ENCODE peak calls at places on chromosomes 13 and 19, in four cellular contexts. X, J, D and P are unnamed samples. For H3K27me3, the result is how much of the 10 kb centered on the place peaks cover.

GRCh38 chr13:109778102-109778542 is 8.3 kb downstream of the IRS2 start:
- DNase-seq in D (no peak), X (no peak), J (peak), P (no peak)

GRCh38 chr13:73365240-73365639 is 306.4 kb downstream of the KLF5 start:
- DNase-seq in J (no peak), D (no peak), X (no peak), P (no peak)

GRCh38 chr19:58084596-58085347 is 13.3 kb downstream of the ZSCAN18 start:
- DNase-seq in J (no peak), D (no peak), X (no peak), P (no peak)

GRCh38 chr13:48210178-48210577 is 22.8 kb upstream of the ITM2B start:
- DNase-seq in J (peak), X (no peak), D (no peak), P (peak)

GRCh38 chr13:91017669-91018053 is 329.8 kb upstream of the MIR17HG start:
- DNase-seq in J (peak), X (no peak), D (peak), P (no peak)

GRCh38 chr19:7415163-7415856 is 66.6 kb downstream of the ARHGEF18 start:
- DNase-seq in D (no peak), J (peak), X (no peak), P (no peak)

GRCh38 chr19:11279505-11280236 is 16.3 kb upstream of the TSPAN16 start:
- DNase-seq in J (peak), D (no peak), X (no peak), P (no peak)

GRCh38 chr13:24220086-24220703 is 59.7 kb downstream of the SPATA13 start:
- DNase-seq in J (peak), X (peak), D (no peak), P (no peak)

GRCh38 chr19:45779231-45780145 is 2.8 kb downstream of the DMPK start:
- DNase-seq in J (peak), D (peak), X (peak), P (no peak)

GRCh38 chr19:43546581-43546980 is 13.6 kb downstream of the ZNF575 start:
- DNase-seq in J (no peak), X (no peak), D (no peak), P (no peak)

GRCh38 chr19:8526345-8527062 is 12.5 kb upstream of the ZNF414 start:
- DNase-seq in D (peak), J (peak), X (peak), P (peak)

GRCh38 chr19:54190942-54191670 is at the start of gene TSEN34:
- DNase-seq in J (no peak), X (peak), D (peak), P (peak)

GRCh38 chr19:53813996-53814395 is 10.1 kb downstream of the NLRP12 start:
- DNase-seq in J (peak), X (no peak), D (no peak), P (no peak)

GRCh38 chr13:94333131-94333820 is 146.2 kb downstream of the DCT start:
- DNase-seq in J (no peak), D (no peak), X (no peak), P (no peak)

GRCh38 chr13:44300895-44301638 is 72.6 kb upstream of the SERP2 start:
- DNase-seq in J (peak), D (no peak), X (no peak), P (peak)

GRCh38 chr13:103815619-103816018 is 749.4 kb upstream of the SLC10A2 start:
- DNase-seq in J (peak), D (no peak), X (no peak), P (no peak)

GRCh38 chr19:10289167-10289835 is 451 bp upstream of the ICAM5 start:
- DNase-seq in D (no peak), X (no peak), J (no peak), P (no peak)

GRCh38 chr13:109979186-109979585 is 192.8 kb upstream of the IRS2 start:
- DNase-seq in D (no peak), X (no peak), J (no peak), P (no peak)

GRCh38 chr19:51460164-51460992 is 2.1 kb upstream of the SIGLEC8 start:
- DNase-seq in J (no peak), D (no peak), X (no peak), P (no peak)

GRCh38 chr19:29785955-29786589 is 25.7 kb upstream of the CCNE1 start:
- DNase-seq in J (no peak), X (no peak), D (no peak), P (no peak)

GRCh38 chr19:16325671-16326400 is 1.2 kb downstream of the KLF2 start:
- DNase-seq in X (no peak), D (peak), J (peak), P (no peak)

GRCh38 chr19:16327501-16327900 is 2.9 kb downstream of the KLF2 start:
- DNase-seq in D (no peak), X (no peak), J (no peak), P (no peak)

GRCh38 chr19:16327131-16327450 is 2.5 kb downstream of the KLF2 start:
- DNase-seq in X (no peak), D (no peak), J (no peak), P (no peak)

GRCh38 chr19:16325161-16325527 is 518 bp downstream of the KLF2 start:
- DNase-seq in J (no peak), D (peak), X (no peak), P (no peak)

DNA sequence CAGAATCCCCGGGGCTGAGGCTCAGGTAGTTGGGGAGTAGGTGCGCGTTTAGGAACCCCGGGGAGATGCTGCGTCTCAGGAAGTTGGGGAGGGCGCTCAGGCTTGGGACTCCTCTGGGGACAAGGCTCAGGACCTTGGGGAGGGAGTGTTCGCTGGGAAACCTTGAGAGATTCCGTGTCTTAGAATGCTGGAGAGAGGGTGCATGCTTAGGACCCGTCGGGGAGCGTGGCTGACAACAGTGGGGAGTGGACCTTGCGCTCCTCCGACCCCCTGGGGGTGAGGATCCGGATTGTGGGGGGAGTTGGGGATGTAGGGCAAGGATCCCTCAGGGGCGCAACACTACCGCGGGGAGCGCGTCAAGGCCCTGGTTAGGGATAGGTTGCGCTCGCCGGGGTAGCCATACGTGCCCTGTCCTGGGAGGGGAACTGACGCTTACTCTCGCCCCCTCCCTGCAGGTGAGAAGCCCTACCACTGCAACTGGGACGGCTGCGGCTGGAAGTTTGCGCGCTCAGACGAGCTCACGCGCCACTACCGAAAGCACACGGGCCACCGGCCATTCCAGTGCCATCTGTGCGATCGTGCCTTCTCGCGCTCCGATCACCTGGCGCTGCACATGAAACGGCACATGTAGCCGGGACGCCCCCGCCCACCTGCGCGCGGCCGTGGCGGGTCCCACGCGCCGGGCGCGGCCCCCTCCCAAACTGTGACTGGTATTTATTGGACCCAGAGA is 1.9 kb downstream of the KLF2 start:
- DNase-seq in D (no peak), J (peak), X (no peak), P (no peak)
- H3K27me3 ChIP-seq in D (under half), J (under half), X (under half), P (under half)

DNA sequence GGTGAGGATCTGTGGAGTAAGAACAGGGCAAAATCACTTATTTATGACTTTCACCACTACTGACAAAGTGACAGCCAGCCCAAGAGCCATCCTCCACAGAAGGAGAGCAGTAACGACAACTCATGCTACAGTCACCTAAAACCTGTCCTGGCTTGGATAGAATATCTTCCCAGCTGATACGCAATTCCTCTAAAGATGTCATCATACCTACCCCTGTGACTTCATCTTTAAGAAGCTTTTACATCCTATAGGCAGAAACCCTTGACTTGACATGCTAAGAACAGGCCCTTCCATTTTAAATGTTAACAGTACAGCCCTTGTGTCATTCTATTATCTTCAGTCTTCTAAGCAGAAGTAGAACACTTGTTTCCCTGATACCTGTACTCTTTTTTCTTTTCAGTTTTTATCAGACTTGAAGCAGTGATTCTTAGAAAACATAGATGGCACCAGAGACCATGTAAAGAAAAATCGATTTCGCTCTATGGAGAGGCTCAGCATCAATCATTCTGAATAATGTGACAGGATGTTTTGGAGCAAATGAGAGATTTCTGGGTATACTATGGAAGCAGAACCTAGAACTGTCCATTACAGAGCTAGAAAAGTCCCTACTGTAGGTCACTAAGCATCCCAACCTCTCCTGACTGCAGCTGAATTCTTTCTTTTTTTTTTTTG is 20.1 kb downstream of the STOML3 start:
- DNase-seq in X (no peak), J (no peak), D (no peak), P (no peak)
- TF ChIP-seq CTCF in X (no peak), J (no peak), D (no peak), P (no peak)

DNA sequence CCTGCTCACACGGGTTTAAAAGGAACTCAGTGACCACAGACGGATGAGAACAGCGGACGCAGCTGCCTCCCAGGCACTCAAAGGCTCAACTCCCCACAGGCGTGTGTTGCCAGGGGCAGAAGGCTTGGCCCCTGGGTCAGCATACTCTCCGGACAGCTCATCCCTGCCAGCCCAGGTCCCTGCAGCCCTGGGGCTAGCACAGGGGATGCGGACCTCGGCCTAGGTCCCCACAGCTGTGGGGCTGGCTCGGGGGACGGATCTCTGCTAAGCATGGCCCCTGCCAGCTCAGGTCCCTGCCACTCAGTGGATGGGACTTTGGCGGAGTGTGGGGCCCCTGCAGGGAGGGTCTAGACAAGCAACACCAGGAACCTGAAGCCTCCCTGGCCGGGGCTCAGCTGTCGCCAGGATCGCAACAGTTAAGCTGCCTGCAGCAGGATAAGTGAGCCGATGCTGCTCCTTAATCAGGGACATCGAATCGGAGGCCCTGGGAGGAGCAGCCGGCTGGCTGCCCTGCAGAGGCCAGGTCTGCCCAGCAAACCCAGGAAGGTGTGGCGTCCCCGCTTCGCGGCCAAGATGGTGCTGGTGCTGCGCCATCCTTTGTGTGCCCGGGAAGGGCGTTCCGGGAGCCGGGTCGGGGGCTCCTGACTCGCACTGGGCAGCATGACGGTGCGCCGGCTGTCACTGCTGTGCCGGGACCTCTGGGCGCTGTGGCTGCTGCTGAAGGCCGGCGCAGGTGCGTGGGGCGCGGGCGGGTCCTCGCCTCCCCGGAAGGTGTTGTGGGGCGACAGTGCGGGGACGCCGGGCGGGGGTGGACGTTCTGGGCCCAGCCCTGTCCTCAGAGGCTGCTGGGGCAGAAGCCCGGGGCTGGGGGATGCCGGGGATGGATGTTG is 32.5 kb downstream of the MCF2L start:
- DNase-seq in D (peak), X (no peak), J (peak), P (no peak)
- H3K4me3 ChIP-seq in D (peak), X (no peak), J (no peak), P (no peak)

DNA sequence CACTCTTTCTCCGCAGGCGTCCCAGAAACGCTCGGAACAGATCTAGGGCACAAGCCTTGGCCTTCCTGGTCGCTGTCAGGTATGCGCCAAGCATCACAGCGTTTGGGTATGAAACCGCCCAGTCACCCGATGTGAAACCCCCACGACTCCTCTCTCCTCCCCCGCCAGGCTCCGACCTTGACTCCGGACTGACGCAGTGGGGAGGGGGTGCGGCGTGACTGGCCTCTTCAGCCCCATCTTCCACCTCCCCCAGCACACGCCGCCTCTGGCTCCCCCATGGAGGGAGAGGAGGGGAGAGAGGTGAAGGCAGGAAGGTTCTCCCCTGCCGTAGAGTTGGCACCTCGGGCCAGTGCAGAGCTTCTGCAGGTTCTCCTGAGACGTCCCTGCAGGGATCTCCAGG is 22.0 kb upstream of the ARHGEF7 start:
- DNase-seq in J (no peak), X (no peak), D (no peak), P (no peak)
- H3K27me3 ChIP-seq in J (under half), X (under half), D (under half), P (under half)

GRCh38 chr13:97366172-97366688 is 67.7 kb upstream of the RAP2A start:
- DNase-seq in X (no peak), D (no peak), J (no peak), P (no peak)
- TF ChIP-seq CTCF in X (no peak), D (no peak), J (no peak), P (no peak)

DNA sequence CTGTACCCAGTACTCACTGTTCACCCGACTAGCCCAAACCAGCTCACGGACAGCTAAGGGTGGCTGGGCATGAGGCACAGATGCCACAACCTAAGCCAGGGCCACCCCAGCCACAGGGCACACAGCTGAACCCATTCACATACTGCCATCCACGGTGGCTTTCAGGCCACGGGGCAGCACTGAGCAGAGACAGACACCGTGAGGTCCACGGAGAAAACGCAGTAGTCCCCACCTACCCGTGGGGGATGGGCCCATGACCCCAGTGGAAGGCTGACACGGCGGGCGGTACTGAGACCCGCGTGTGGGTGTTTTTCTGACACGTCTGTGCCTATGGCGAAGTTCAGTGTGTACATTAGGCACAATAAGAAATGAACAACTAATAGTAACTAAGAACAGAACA is 25.5 kb downstream of the IZUMO4 start:
- DNase-seq in J (no peak), D (no peak), X (no peak), P (no peak)
- H3K4me3 ChIP-seq in J (no peak), D (no peak), X (no peak), P (no peak)

GRCh38 chr19:44746946-44747738 is 1.4 kb upstream of the BCL3 start:
- DNase-seq in J (peak), D (peak), X (peak), P (peak)
- H3K27me3 ChIP-seq in J (under half), D (under half), X (under half), P (under half)

DNA sequence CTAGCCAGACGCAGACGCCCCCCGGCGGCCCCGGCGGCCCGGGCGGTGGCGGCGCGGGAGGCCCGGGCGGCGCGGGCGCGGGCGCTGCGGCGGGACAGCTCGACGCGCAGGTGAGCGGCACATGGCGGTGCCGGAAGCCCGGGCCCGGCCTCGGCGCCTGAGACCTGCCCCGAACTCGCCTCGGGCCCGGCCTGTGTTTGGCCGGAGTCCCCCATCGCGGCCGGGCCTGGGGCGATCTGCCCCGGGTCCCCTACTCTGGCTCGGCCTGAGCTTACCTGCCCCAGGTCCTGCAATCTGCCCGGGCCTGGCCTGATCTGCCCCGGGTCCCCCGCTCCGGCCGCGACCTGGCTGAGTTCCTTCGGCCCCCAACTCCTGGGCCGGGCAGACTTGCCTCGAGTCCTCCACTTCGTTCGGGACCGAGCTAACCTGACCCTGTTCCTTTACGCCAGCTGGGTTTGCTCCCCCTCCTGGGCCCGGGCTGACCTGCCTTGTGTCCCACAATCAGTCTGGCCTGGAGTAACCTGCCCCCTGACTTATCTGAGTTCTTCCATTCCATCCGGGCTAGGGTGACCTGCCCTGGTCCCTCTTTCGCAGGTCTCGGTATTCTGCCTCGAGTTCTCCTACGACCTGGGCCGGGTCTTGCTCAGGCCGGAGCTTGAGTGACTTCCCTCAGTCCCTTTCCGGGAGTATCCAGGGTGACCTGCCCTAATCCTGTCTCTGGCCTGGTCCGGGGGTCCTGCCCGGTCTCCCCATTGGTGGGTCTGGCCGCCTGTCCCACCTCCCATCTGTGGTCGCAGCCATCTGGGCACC is 777 bp downstream of the UPF1 start:
- DNase-seq in J (no peak), X (no peak), D (no peak), P (no peak)
- TF ChIP-seq CTCF in J (peak), X (no peak), D (no peak), P (peak)